ENCODE peak calls at places on chromosome 21, in six cellular contexts. A, S, H, P, F and V are unnamed samples.

GRCh38 chr21:29888437-29888836 is 51.4 kb downstream of the GRIK1 start:
- DNase-seq in A (peak; percentile 2), S (no peak), H (no peak), P (no peak), F (no peak), V (no peak)

GRCh38 chr21:41678944-41679343 is 87.9 kb downstream of the RIPK4 start:
- DNase-seq in A (peak; percentile 99), S (peak; percentile 95), H (peak; percentile 91), P (peak; percentile 85), F (peak; percentile 19), V (peak; percentile 93)

GRCh38 chr21:42111470-42111743 is 40.3 kb downstream of the UMODL1 start:
- DNase-seq in A (no peak), S (no peak), H (no peak), P (no peak), F (no peak), V (no peak)

GRCh38 chr21:32779983-32780382 is 8.4 kb upstream of the PAXBP1 start:
- DNase-seq in A (no peak), S (no peak), H (no peak), P (no peak), F (peak; percentile 33), V (no peak)

GRCh38 chr21:15445327-15445726 is 284.5 kb upstream of the USP25 start:
- DNase-seq in A (no peak), S (no peak), H (no peak), P (no peak), F (peak; percentile 48), V (no peak)

GRCh38 chr21:33878824-33879223 is 36.8 kb downstream of the ATP5PO start:
- DNase-seq in A (no peak), S (peak; percentile 36), H (no peak), P (no peak), F (no peak), V (no peak)

GRCh38 chr21:32096411-32096810 is 182.4 kb downstream of the MIS18A start:
- DNase-seq in A (no peak), S (no peak), H (no peak), P (no peak), F (peak; percentile 28), V (no peak)

GRCh38 chr21:34274001-34274400 is 89.8 kb upstream of the KCNE2 start:
- DNase-seq in A (peak; percentile 50), S (no peak), H (no peak), P (no peak), F (no peak), V (no peak)

GRCh38 chr21:39082656-39083376 is 100.4 kb downstream of the PSMG1 start:
- DNase-seq in A (no peak), S (no peak), H (no peak), P (no peak), F (no peak), V (no peak)

GRCh38 chr21:35940074-35940927 is 120.0 kb downstream of the SETD4 start:
- DNase-seq in A (peak; percentile 87), S (no peak), H (no peak), P (peak; percentile 21), F (peak; percentile 65), V (peak; percentile 42)

GRCh38 chr21:38402291-38402690 is 96.0 kb downstream of the ERG start:
- DNase-seq in A (no peak), S (no peak), H (no peak), P (no peak), F (no peak), V (no peak)

GRCh38 chr21:32477424-32477745 is 64.9 kb downstream of the EVA1C start:
- DNase-seq in A (no peak), S (no peak), H (no peak), P (no peak), F (no peak), V (no peak)

GRCh38 chr21:42286416-42286815 is 28.8 kb downstream of the TFF3 start:
- DNase-seq in A (no peak), S (no peak), H (peak; percentile 19), P (no peak), F (peak; percentile 39), V (no peak)

GRCh38 chr21:42308161-42308913 is 6.9 kb downstream of the TFF3 start:
- DNase-seq in A (no peak), S (no peak), H (no peak), P (no peak), F (no peak), V (no peak)

GRCh38 chr21:31604591-31605190 is 54.8 kb upstream of the SOD1 start:
- DNase-seq in A (peak; percentile 75), S (peak; percentile 79), H (peak; percentile 81), P (peak; percentile 38), F (peak; percentile 74), V (peak; percentile 4)

GRCh38 chr21:36047139-36047538 is 13.2 kb downstream of the SETD4 start:
- DNase-seq in A (no peak), S (no peak), H (no peak), P (no peak), F (no peak), V (no peak)

DNA sequence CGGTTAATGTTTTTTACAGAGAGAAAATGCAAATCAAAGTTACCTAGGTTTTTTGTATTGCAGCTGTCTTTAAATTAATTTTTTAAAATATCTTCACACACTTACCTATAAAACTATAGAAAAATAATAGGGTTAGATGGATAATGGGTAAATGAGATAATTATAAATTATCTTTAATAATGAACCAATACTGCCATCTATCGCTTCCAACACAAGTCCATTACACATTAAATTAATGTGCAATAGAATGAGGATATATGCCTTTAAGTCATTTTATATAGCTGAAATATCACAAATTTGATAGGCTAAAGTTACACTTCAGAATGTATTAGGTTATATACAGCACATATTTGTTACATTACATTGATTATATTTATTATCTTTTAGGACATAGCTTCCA is 2212.8 kb downstream of the MRPL39 start:
- DNase-seq in A (no peak), S (no peak), H (no peak), P (no peak), F (no peak), V (no peak)
- TF ChIP-seq CTCF in A (no peak), S (no peak), H (no peak), P (no peak), F (no peak), V (no peak)

GRCh38 chr21:37220981-37221664 is 46.0 kb downstream of the VPS26C start:
- DNase-seq in A (peak; percentile 94), S (peak; percentile 98), H (peak; percentile 100), P (peak; percentile 95), F (peak; percentile 98), V (no peak)

GRCh38 chr21:37224861-37225260 is 42.3 kb downstream of the VPS26C start:
- DNase-seq in A (no peak), S (no peak), H (no peak), P (no peak), F (no peak), V (no peak)

GRCh38 chr21:37219766-37220432 is 47.2 kb downstream of the VPS26C start:
- DNase-seq in A (no peak), S (no peak), H (no peak), P (no peak), F (no peak), V (no peak)

GRCh38 chr21:37223804-37224345 is 43.3 kb downstream of the VPS26C start:
- DNase-seq in A (no peak), S (no peak), H (no peak), P (no peak), F (no peak), V (no peak)

GRCh38 chr21:37220433-37220980 is 46.6 kb downstream of the VPS26C start:
- DNase-seq in A (peak; percentile 55), S (peak; percentile 71), H (no peak), P (no peak), F (no peak), V (no peak)
- H3K4me3 ChIP-seq in A (peak overlapping the region; percentile 67), S (peak overlapping the region; percentile 60), H (peak overlapping the region; percentile 67), P (peak overlapping the region; percentile 78), F (peak overlapping the region; percentile 66), V (peak overlapping the region; percentile 57)

GRCh38 chr21:25506268-25506667 is 101.0 kb downstream of the MRPL39 start:
- DNase-seq in A (no peak), S (no peak), H (no peak), P (no peak), F (no peak), V (no peak)

GRCh38 chr21:25509862-25510261 is 97.4 kb downstream of the MRPL39 start:
- DNase-seq in A (no peak), S (no peak), H (no peak), P (no peak), F (peak; percentile 82), V (no peak)

GRCh38 chr21:25508364-25508763 is 98.9 kb downstream of the MRPL39 start:
- DNase-seq in A (no peak), S (no peak), H (no peak), P (no peak), F (no peak), V (no peak)

GRCh38 chr21:25506887-25507286 is 100.4 kb downstream of the MRPL39 start:
- DNase-seq in A (peak; percentile 71), S (no peak), H (no peak), P (no peak), F (no peak), V (no peak)

GRCh38 chr21:25507522-25507921 is 99.8 kb downstream of the MRPL39 start:
- DNase-seq in A (peak; percentile 28), S (no peak), H (no peak), P (no peak), F (peak; percentile 74), V (no peak)
- TF ChIP-seq CTCF in A (peak; percentile 17), S (no peak), H (no peak), P (no peak), F (peak; percentile 52), V (peak; percentile 41)

DNA sequence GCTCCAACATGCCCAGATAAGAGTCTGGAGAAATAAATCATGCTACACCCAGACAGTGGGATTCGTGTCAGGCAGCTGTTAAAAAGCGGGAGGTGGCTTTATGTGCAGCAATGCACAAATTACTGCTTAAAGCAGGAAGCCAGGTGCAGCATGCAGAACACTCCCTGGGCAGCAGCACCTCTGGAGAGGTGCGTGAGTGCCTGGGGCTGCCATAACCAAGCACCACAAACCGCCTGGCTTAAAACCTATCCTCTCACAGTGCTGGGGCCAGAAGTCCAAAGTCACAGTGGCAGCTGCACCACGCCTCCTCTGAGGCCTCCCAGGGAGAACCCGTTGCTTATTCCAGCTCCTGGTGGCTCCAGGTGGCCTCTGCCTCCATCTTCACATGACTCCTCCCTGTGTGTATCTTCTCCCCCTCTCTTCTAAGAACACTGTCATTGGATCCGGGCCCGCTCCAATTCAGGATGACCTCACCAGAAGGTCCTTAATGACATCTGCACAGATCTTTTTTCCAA is 115.6 kb downstream of the SIK1 start:
- DNase-seq in A (no peak), S (no peak), H (peak; percentile 34), P (peak; percentile 6), F (no peak), V (no peak)
- H3K4me3 ChIP-seq in A (no peak overlapping the region), S (no peak overlapping the region), H (no peak overlapping the region), P (no peak overlapping the region), F (no peak overlapping the region), V (no peak overlapping the region)